ENCODE peak calls at places on chromosomes 5 and 9, in five cellular contexts. C, P, I, E and T are unnamed samples.

GRCh38 chr9:126228779-126229444 is 97.7 kb upstream of the MVB12B start:
- DNase-seq in I (peak), C (peak), E (peak), P (peak), T (peak)

GRCh38 chr9:132752877-132753592 is 82.8 kb downstream of the GTF3C4 start:
- DNase-seq in E (no peak), C (no peak), I (no peak), P (no peak), T (no peak)

GRCh38 chr9:90969021-90969675 is 167.5 kb downstream of the SYK start:
- DNase-seq in I (no peak), C (no peak), P (no peak), E (no peak), T (no peak)

GRCh38 chr5:170572453-170572852 is 68.6 kb downstream of the KCNIP1 start:
- DNase-seq in I (no peak), E (no peak), C (no peak), P (no peak), T (no peak)

GRCh38 chr5:178207183-178207916 is 3.0 kb downstream of the HNRNPAB start:
- DNase-seq in E (no peak), C (no peak), I (peak), P (peak), T (peak)

GRCh38 chr9:79308012-79308411 is 263.8 kb upstream of the TLE4 start:
- DNase-seq in P (no peak), E (no peak), C (no peak), I (no peak), T (no peak)

GRCh38 chr9:10697044-10697443 is 84.2 kb upstream of the PTPRD start:
- DNase-seq in P (no peak), I (no peak), E (no peak), C (no peak), T (no peak)

GRCh38 chr5:67181648-67182218 is 14.9 kb downstream of the CD180 start:
- DNase-seq in I (no peak), E (no peak), P (no peak), C (no peak), T (no peak)

GRCh38 chr5:35096933-35097332 is 49.2 kb upstream of the AGXT2 start:
- DNase-seq in P (no peak), E (no peak), I (no peak), C (no peak), T (no peak)

GRCh38 chr5:84385705-84386104 is 1.0 kb upstream of the EDIL3 start:
- DNase-seq in P (no peak), C (no peak), I (no peak), E (no peak), T (no peak)

GRCh38 chr5:107331312-107331711 is 339.4 kb downstream of the EFNA5 start:
- DNase-seq in C (no peak), I (no peak), P (no peak), E (no peak), T (no peak)

GRCh38 chr5:82393951-82394350 is 115.8 kb upstream of the RPS23 start:
- DNase-seq in C (no peak), P (no peak), I (no peak), E (no peak), T (no peak)

GRCh38 chr5:16507716-16508115 is 42.1 kb upstream of the ZNF622 start:
- DNase-seq in E (no peak), I (no peak), C (no peak), P (no peak), T (no peak)

GRCh38 chr9:3521961-3522360 is 3.8 kb downstream of the RFX3 start:
- DNase-seq in E (no peak), I (no peak), P (no peak), C (no peak), T (no peak)

GRCh38 chr5:28249771-28250415 is 1211.5 kb upstream of the CDH9 start:
- DNase-seq in I (no peak), C (no peak), E (no peak), P (no peak), T (no peak)

GRCh38 chr5:122073864-122074263 is 4.2 kb downstream of the LOX start:
- DNase-seq in E (no peak), P (no peak), I (no peak), C (no peak), T (no peak)

GRCh38 chr5:122077451-122078115 is 476 bp downstream of the LOX start:
- DNase-seq in P (no peak), C (no peak), I (peak), E (no peak), T (peak)

GRCh38 chr5:122078116-122078865 is at the start of gene LOX:
- DNase-seq in E (no peak), I (peak), P (peak), C (no peak), T (no peak)

GRCh38 chr5:122076023-122076422 is 2.0 kb downstream of the LOX start:
- DNase-seq in I (no peak), E (no peak), C (no peak), P (no peak), T (no peak)

DNA sequence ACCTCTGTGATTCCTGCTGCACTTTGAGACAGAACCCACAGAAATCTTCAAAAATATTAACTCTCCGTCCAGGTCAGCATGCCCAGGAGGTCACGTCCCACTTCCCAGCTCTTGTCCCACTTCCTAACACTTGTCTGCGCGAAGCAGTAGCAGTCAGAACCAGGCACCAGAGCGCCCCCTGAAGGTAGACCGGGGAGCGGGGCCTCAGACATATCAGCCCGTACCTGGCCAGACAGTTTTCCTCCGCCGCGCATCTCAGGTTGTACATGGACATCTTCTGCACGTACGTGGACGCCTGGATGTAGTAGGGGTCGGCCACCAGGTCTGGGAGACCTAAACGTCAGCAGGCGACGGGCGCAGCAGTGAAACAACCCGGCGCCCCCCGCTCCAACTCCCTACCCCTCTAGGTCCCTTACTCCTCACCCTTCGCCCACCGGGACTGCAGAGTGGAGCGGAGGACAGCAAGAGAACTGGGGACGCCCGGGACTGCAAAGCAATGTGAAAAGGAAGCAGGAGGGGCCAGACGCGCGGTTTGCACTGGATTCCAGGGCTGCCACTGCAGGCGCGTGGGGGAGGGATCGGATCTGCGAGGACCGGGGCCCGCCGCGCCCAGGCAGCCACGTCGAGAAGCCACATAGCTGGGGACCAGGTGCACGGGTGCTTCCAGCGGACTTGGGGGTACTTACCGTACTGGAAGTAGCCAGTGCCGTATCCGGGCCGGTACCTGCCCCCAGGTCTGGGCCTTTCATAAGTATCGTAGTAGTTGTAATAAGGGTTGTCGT is 1.2 kb downstream of the LOX start:
- DNase-seq in P (peak), C (no peak), I (peak), E (peak), T (peak)
- H3K4me3 ChIP-seq in P (peak), C (no peak), I (peak), E (peak), T (peak)

GRCh38 chr5:58244819-58245478 is 214.9 kb downstream of the PLK2 start:
- DNase-seq in E (no peak), I (no peak), P (no peak), C (no peak), T (no peak)

GRCh38 chr5:58239075-58239474 is 220.8 kb downstream of the PLK2 start:
- DNase-seq in I (no peak), C (no peak), P (no peak), E (no peak), T (no peak)

GRCh38 chr5:58240286-58240685 is 219.6 kb downstream of the PLK2 start:
- DNase-seq in E (peak), P (no peak), C (no peak), I (no peak), T (no peak)

GRCh38 chr5:58239731-58240130 is 220.2 kb downstream of the PLK2 start:
- DNase-seq in P (no peak), C (no peak), I (no peak), E (no peak), T (no peak)

DNA sequence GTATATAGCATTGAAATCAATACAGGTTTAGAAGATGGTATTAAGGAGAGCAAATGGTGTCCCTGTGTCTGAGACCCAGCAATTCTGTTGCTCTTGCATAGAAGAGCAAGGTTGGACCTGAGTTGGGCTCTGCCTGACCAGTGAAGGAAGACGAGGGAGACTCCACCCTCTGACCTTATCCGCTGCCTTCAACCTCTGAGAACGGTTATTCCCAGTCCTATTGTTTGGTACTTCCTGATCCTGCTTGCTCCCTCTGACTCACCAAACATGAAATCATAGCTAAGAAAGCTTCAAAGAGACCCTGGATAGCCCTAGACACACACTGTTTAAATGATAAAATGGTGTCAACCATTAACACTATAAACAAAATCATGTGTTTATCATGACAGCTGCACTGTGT is 218.5 kb downstream of the PLK2 start:
- DNase-seq in C (no peak), E (no peak), I (no peak), P (no peak), T (no peak)
- TF ChIP-seq POLR2A in C (no peak), E (no peak), I (no peak), P (no peak), T (no peak)

DNA sequence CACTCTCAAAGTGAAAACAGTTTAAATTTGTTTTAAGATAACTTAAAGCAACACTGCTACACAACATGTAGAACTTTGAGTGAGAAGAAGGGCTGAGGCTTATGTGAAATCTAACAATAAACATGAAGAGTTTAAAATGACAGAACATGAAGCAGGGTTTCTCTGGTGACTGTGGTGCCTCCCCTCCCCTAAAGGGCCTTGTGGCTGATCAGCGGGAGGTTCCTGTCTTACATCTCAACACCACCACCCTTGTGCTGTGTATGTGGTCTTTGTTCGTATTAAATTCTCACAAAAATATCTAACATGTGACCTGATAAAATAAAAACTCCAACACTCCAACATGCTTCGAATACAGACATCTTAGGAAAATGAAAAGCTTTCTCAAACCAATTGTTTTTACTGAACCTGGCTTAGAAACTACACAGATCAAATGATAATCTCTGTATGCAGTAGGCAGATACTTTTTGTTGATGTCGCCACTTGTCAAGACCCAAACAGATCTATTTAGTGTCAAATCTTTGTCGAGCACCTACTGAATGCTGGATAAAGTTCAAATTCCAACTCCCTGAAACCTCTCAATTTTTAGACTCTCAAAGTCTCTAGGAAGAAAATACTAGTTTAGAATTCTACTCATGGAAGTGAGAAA is 9.9 kb upstream of the IQGAP2 start:
- DNase-seq in I (no peak), C (no peak), E (no peak), P (no peak), T (no peak)
- H3K4me3 ChIP-seq in I (no peak), C (no peak), E (no peak), P (no peak), T (no peak)

DNA sequence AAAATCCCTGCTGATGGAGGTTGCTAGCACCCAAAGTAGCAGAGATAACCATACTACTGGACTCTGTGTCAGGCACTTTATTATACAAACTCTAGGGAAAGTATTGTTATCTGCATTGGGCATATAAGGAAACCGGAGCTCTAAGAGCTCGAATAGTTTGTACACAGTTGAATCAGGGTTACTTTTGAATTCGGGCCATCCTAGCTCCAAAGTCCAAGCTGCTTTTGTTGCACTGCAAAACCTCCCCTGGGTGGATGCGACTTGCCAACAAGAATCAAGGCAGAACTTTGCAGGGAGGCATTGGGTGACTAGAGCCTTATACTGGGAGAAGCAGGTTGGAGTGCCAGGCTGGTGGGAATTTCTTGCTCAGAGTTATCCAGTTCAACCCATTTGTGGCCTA is 435.1 kb downstream of the SPATA31D1 start:
- DNase-seq in C (no peak), P (no peak), I (peak), E (no peak), T (no peak)
- TF ChIP-seq POLR2A in C (no peak), P (no peak), I (no peak), E (no peak), T (no peak)

DNA sequence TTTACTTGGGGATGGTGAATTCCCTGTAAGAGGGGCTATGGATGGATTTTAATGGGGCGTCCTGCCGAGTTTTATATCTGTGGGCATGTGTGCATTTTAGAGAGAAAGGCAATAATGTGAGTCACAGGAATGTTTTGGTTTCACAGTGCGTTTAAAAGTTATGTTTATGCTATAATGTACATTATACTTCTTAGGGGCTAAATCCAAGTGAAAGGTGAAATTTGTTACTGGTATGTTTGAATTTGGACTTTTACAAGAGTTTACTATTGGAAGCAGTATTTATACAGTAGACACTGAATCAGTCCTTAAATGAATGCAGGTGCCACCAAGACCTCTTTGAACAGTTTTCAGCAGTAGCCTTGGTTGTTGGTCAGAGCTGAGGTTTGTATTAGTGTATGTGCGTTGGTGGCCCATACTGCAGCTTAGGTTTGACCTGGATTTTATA is 5.6 kb downstream of the JMY start:
- DNase-seq in P (no peak), E (no peak), C (no peak), I (no peak), T (no peak)
- H3K4me3 ChIP-seq in P (no peak), E (no peak), C (no peak), I (no peak), T (no peak)

DNA sequence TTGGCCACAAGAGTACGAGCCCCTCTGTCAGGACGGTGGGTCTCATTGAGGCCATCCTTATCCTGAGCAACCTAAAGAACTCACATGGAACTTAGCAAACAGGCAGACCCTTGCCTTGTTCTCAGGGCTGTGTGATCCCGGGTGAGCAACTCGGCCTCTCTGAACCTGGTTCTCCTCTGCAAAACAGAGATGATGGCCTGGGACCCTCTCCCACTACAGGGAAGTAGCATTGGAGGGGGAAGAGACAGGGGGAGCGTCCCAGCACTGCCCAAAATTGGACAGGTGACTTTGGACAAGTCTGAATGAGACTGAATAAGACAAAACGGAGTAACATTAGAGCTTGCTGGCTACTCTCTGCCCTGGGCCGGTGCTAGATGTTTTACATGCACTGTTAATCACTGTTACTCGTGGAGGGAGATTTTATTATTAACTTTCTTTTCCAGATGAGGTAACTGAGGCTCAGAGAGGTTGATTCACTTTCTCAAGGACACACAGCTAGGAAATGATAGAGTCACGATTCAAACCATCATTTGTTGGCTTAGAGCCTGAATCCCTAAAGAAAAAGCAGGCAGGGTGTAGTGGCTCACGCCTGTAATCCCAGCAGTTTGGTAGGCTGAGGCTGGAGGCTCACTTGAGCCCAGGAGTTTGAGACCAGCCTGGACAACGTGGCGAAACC is 136.4 kb downstream of the C9orf50 start:
- DNase-seq in I (no peak), P (no peak), E (no peak), C (no peak), T (no peak)
- TF ChIP-seq POLR2A in I (no peak), P (no peak), E (no peak), C (no peak), T (no peak)

GRCh38 chr9:86281577-86282076 is 711 bp downstream of the ISCA1 start:
- DNase-seq in P (no peak), E (peak), C (no peak), I (peak), T (no peak)
- H3K4me3 ChIP-seq in P (peak), E (peak), C (peak), I (peak), T (peak)